ENCODE peak calls at places on chromosomes 11 and 22, in seven cellular contexts. U is HCT116, F is SK-N-SH, O is GM12878, P is H1, Q is K562, N is HepG2. K is an unnamed sample.
A peak's percentile ranks its signal among the peaks of the same experiment; 100 is the strongest.

GRCh38 chr11:67285541-67286498 is 3.3 kb upstream of the ANKRD13D start:
- DNase-seq in P (no peak), F (no peak), U (no peak), N (no peak), Q (no peak), O (no peak), K (no peak)

GRCh38 chr11:8934735-8935478 is 2.2 kb upstream of the C11orf16 start:
- DNase-seq in Q (no peak), O (no peak), P (no peak), N (peak; percentile 18), U (peak; percentile 53), F (no peak), K (no peak)

GRCh38 chr22:36702832-36703210 is 731 bp downstream of the CACNG2 start:
- DNase-seq in U (no peak), Q (no peak), F (peak; percentile 58), O (no peak), P (no peak), N (no peak), K (no peak)

GRCh38 chr11:114128399-114128798 is 68.9 kb downstream of the ZBTB16 start:
- DNase-seq in F (no peak), O (no peak), P (no peak), N (no peak), U (no peak), Q (no peak), K (no peak)

GRCh38 chr11:66337103-66337899 is 1.1 kb upstream of the RIN1 start:
- DNase-seq in O (no peak), Q (no peak), U (no peak), F (peak; percentile 75), P (peak; percentile 44), N (no peak), K (no peak)

GRCh38 chr11:112694244-112694643 is 267.0 kb upstream of the NCAM1 start:
- DNase-seq in U (no peak), Q (no peak), P (no peak), F (no peak), O (no peak), N (no peak), K (no peak)

GRCh38 chr11:4560462-4560861 is 15.5 kb downstream of the OR52M1 start:
- DNase-seq in O (no peak), F (no peak), P (no peak), U (no peak), Q (no peak), N (no peak), K (no peak)

GRCh38 chr11:116870054-116870453 is 32.6 kb upstream of the APOA1 start:
- DNase-seq in N (no peak), Q (no peak), F (no peak), O (no peak), P (no peak), U (no peak), K (no peak)

GRCh38 chr11:59556115-59556882 is 45.0 kb downstream of the OR4D9 start:
- DNase-seq in N (peak; percentile 81), Q (peak; percentile 57), F (peak; percentile 41), U (peak; percentile 74), P (peak; percentile 93), O (peak; percentile 58), K (no peak)

GRCh38 chr11:55707029-55707428 is 45.0 kb downstream of the OR4C6 start:
- DNase-seq in P (no peak), Q (peak; percentile 14), N (peak; percentile 25), U (no peak), F (peak; percentile 16), O (peak; percentile 9), K (peak; percentile 73)

GRCh38 chr11:13668957-13669521 is 571 bp downstream of the FAR1 start:
- DNase-seq in U (no peak), N (no peak), O (no peak), F (no peak), P (peak; percentile 54), Q (peak; percentile 77), K (peak; percentile 25)

GRCh38 chr11:87769626-87770025 is 405.6 kb downstream of the RAB38 start:
- DNase-seq in O (no peak), U (no peak), N (no peak), F (no peak), Q (no peak), P (no peak), K (no peak)

GRCh38 chr22:23574371-23574811 is 5.7 kb downstream of the IGLL1 start:
- DNase-seq in F (no peak), Q (no peak), N (no peak), O (no peak), P (no peak), U (no peak), K (no peak)

GRCh38 chr11:19432370-19433163 is 191.8 kb upstream of the E2F8 start:
- DNase-seq in O (peak; percentile 74), Q (no peak), P (peak; percentile 54), F (no peak), N (no peak), U (no peak), K (no peak)

GRCh38 chr22:33568934-33569496 is 351.3 kb downstream of the LARGE1 start:
- DNase-seq in F (no peak), O (no peak), Q (no peak), N (no peak), U (no peak), P (no peak), K (no peak)

GRCh38 chr11:72642815-72643511 is 31.3 kb downstream of the PDE2A start:
- DNase-seq in U (peak; percentile 32), N (no peak), Q (peak; percentile 83), P (peak; percentile 92), F (peak; percentile 92), O (no peak), K (peak; percentile 62)

GRCh38 chr11:126544311-126545056 is 189.0 kb downstream of the ST3GAL4 start:
- DNase-seq in O (no peak), Q (no peak), F (peak; percentile 73), N (no peak), U (no peak), P (peak; percentile 56), K (peak; percentile 77)

GRCh38 chr22:40235418-40235817 is 57.7 kb downstream of the TNRC6B start:
- DNase-seq in P (no peak), F (no peak), O (no peak), Q (no peak), N (no peak), U (no peak), K (no peak)

GRCh38 chr11:65468874-65469333 is 29.9 kb upstream of the MALAT1 start:
- DNase-seq in Q (peak; percentile 69), P (peak; percentile 88), U (peak; percentile 81), O (no peak), F (peak; percentile 66), N (peak; percentile 76), K (peak; percentile 90)

GRCh38 chr11:117281159-117281558 is 10.0 kb upstream of the BACE1-AS start:
- DNase-seq in F (no peak), P (no peak), N (no peak), U (peak; percentile 50), O (no peak), Q (no peak), K (no peak)

DNA sequence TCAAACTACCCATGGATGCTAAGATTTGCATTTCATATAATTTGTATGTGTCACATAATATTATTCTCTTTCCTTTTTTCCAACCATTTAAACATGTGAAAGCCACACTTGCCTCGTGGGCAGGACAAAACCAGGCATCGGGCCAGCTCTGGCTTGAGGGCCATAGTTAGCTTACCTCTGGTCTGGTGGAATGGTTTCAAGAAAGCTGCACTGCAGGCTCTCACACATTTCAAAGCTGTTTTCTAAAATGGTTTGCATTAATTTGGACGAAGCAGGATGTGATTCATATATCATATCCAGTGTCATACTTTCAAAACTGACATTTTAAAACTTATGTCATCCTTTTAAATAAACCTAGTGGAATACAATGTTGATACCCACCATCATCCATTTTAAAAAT is 64.6 kb upstream of the CD5 start:
- DNase-seq in F (no peak), U (no peak), O (no peak), N (no peak), P (no peak), Q (no peak), K (no peak)
- TF ChIP-seq JUND in F (no peak), U (no peak), O (no peak), N (no peak), P (no peak), Q (no peak), K (no peak)

GRCh38 chr11:33721291-33721840 is 14.9 kb downstream of the CD59 start:
- DNase-seq in Q (no peak), U (no peak), F (no peak), N (no peak), P (no peak), O (no peak), K (no peak)
- TF ChIP-seq JUND in Q (no peak), U (no peak), F (peak; percentile 30), N (no peak), P (no peak), O (no peak), K (no peak)

GRCh38 chr11:1392111-1392510 is 2.4 kb downstream of the BRSK2 start:
- DNase-seq in F (peak; percentile 91), O (no peak), U (no peak), P (no peak), Q (no peak), N (no peak), K (no peak)

GRCh38 chr11:1391165-1392010 is 1.7 kb downstream of the BRSK2 start:
- DNase-seq in N (no peak), P (peak; percentile 64), U (no peak), O (no peak), F (peak; percentile 67), Q (no peak), K (no peak)

GRCh38 chr11:1389932-1390587 is at the start of gene BRSK2:
- DNase-seq in N (no peak), O (no peak), Q (no peak), U (no peak), F (no peak), P (no peak), K (no peak)

GRCh38 chr11:1389103-1389931 is 417 bp upstream of the BRSK2 start:
- DNase-seq in Q (peak; percentile 93), N (peak; percentile 86), P (peak; percentile 99), O (peak; percentile 19), U (peak; percentile 91), F (peak; percentile 94), K (peak; percentile 97)

DNA sequence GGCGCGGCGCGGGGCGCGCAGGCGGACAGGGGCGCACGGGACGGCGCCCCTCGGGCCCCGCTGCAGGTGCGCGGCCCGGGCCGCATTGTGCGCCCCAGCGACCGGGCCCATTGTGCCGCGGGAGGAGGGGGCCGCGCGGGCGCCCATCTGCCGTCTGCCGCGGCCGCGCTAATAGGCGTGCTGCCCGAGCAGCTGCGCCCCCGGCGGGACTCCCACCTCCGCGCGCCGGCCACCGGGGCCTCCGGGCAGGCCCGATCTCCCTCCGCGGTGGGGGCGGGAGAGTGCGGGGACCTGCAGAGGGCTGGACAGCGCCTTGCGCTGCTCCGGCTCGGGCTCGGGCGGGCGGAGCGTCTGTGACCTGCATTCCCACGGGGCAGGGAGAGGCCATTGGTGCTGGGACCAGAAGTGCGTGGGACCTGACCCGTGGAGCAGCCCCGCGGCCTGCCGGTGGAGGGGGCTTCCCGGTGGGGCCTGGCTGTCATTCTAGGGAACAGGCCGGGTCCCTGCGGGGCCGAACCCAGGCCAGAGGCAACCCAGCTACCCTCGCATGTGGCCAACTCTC is 950 bp downstream of the BRSK2 start:
- DNase-seq in O (no peak), P (peak; percentile 73), Q (no peak), F (peak; percentile 70), U (no peak), N (no peak), K (peak; percentile 42)
- TF ChIP-seq JUND in O (no peak), P (no peak), Q (no peak), F (no peak), U (no peak), N (no peak), K (no peak)

DNA sequence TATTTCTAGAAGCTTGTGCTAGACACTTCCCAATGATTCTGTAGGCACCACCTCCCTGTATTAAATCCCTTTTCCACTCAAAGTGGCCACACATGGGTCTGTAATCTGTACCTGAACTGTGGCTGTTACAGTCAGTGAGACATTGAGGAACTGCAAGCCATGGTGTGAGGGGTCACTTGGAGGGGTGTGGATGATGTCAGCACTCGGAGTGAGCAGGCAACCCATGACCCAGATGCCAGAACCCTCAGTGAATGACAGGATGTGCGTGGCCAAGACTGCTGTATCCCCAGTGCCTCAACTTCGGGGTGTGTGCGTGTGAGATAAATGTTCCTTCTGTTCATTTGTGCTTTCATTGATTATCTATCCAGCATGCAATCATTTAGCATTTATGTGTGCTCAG is 14.7 kb upstream of the SHANK3 start:
- DNase-seq in U (no peak), P (no peak), N (no peak), Q (no peak), F (peak; percentile 11), O (no peak), K (no peak)
- TF ChIP-seq JUND in U (no peak), P (no peak), N (no peak), Q (no peak), F (no peak), O (no peak), K (no peak)